ENCODE peak calls at places on chromosomes 7 and 10, in four cellular contexts. R is HEK293T, Y is HepG2, Z is GM12878. G is an unnamed sample.

GRCh38 chr7:116535416-116535815 is 10.6 kb downstream of the CAV1 start:
- DNase-seq in R (no peak), Y (no peak), Z (no peak), G (no peak)

GRCh38 chr7:94129443-94130140 is 125.4 kb upstream of the BET1 start:
- DNase-seq in R (no peak), Y (peak; percentile 19), Z (no peak), G (no peak)

GRCh38 chr10:110502851-110503301 is 5.2 kb downstream of the DUSP5 start:
- DNase-seq in R (no peak), Y (no peak), Z (peak; percentile 93), G (no peak)

GRCh38 chr10:131024259-131025131 is 287.0 kb downstream of the TCERG1L start:
- DNase-seq in R (no peak), Y (no peak), Z (no peak), G (no peak)

GRCh38 chr10:21749788-21750187 is 215.8 kb downstream of the MLLT10 start:
- DNase-seq in R (no peak), Y (no peak), Z (no peak), G (no peak)

GRCh38 chr10:27601519-27601918 is 97.4 kb downstream of the RAB18 start:
- DNase-seq in R (no peak), Y (peak; percentile 23), Z (no peak), G (no peak)

GRCh38 chr10:64726466-64726865 is 1205.3 kb downstream of the REEP3 start:
- DNase-seq in R (no peak), Y (no peak), Z (no peak), G (no peak)

GRCh38 chr7:43639858-43640491 is 57.1 kb downstream of the STK17A start:
- DNase-seq in R (no peak), Y (peak; percentile 98), Z (no peak), G (no peak)

GRCh38 chr10:98485959-98486358 is 39.2 kb upstream of the HPS1 start:
- DNase-seq in R (no peak), Y (no peak), Z (no peak), G (no peak)

GRCh38 chr10:124653311-124653710 is 90.9 kb downstream of the FAM53B start:
- DNase-seq in R (no peak), Y (no peak), Z (no peak), G (no peak)

GRCh38 chr10:3406556-3406955 is 234.0 kb upstream of the PITRM1 start:
- DNase-seq in R (no peak), Y (no peak), Z (no peak), G (no peak)

GRCh38 chr7:42055171-42055570 is 181.8 kb downstream of the GLI3 start:
- DNase-seq in R (no peak), Y (no peak), Z (no peak), G (no peak)

GRCh38 chr7:55964261-55964801 is at the start of gene NIPSNAP2:
- DNase-seq in R (peak; percentile 87), Y (no peak), Z (no peak), G (peak; percentile 99)

GRCh38 chr7:1290262-1291039 is 57.8 kb downstream of the UNCX start:
- DNase-seq in R (no peak), Y (no peak), Z (no peak), G (no peak)

GRCh38 chr7:54906963-54907362 is 111.9 kb upstream of the EGFR start:
- DNase-seq in R (no peak), Y (no peak), Z (no peak), G (no peak)

GRCh38 chr10:132559538-132559937 is 22.0 kb downstream of the INPP5A start:
- DNase-seq in R (no peak), Y (no peak), Z (no peak), G (no peak)

GRCh38 chr7:128876586-128876977 is 13.9 kb downstream of the ATP6V1F start:
- DNase-seq in R (no peak), Y (no peak), Z (no peak), G (no peak)
- TF ChIP-seq FOXM1 in R (no peak), Y (no peak), Z (no peak), G (no peak)

DNA sequence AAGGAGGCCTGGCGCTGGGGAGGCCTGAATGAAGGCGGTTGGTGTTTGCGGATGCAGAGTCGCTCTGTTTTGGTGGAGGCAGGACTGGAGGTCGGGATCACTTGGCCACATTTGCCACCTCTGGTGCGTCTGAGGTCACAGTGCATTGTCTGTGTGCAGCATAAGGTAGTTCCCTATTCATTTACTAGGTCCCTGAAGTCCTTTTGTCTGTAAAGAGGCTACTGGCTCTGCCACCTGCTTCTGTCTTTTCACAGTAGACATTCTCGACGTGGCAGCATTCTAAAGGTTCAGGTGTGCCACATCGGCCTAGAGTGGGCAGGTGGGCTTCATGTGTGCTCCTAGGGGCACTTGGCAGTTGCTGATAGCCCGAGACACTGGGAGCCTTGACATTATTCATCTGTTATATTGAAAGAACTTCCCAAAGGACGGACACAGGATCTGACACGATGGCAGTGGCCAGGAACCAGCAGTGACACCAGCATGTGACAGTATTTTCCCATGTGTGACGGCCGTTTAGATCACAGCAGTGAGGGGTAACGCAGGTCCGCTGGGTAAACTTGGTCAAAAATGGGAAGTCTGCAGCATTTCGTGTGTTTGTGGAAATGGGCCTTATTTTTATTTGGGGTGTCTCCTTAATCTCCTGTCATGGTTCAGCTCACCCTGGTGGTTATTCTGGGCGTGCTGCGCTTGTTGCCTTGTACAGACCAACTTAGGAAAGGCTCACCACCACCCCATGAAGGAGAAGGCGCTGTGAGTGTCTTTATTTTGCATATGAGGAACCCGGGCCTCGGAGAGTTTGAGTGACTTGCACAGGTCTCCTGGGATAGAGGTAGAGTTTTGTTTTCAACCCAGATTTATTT is 5.9 kb downstream of the MGMT start:
- DNase-seq in R (no peak), Y (no peak), Z (no peak), G (no peak)
- TF ChIP-seq FOXM1 in R (no peak), Y (no peak), Z (no peak), G (no peak)

DNA sequence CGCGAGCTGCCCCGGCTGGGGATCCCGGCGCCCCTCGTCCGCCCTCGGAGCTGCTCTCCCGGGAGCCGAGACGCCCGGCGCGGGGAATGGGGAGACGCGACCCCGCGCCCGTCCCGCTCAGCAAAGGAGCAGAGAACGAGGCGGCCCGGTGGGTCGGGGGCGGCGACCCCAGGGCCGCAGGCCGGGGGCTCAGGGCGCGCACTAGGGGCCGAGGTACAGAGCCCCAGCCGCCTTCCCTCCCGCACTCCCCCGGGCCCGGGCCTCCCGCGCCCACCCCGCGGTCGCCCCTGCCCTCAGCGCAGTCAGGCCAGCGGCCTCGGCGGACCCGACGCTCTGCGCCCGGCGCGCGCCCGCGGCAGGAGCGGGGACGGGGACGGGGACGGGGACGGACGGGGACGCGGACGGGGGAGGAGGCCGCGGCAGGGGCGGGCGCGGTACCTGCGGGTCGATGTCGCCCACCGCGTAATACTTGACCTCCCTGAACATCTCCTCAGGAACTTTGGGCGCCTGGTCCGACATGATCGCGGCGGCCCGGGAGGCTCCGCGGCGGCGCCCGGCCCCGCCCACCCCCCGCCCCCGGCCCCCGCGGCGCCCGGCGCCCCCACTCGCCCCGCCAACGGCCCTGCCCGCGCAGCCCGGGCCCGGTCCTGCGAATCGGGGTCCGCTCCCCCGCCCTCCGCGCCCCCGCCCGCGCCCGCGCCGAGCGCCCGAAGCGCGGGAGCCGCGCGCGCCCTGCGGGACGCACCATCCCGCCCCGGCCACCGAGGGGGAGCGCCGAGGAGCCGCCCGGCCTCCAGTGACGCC is at the start of gene PAXIP1:
- DNase-seq in R (peak; percentile 86), Y (peak; percentile 29), Z (no peak), G (peak; percentile 97)
- TF ChIP-seq FOXM1 in R (no peak), Y (no peak), Z (no peak), G (no peak)

GRCh38 chr7:81500631-81501030 is 269.2 kb downstream of the HGF start:
- DNase-seq in R (no peak), Y (no peak), Z (no peak), G (no peak)
- TF ChIP-seq FOXM1 in R (no peak), Y (no peak), Z (no peak), G (no peak)

GRCh38 chr7:141754939-141755338 is 9.0 kb upstream of the TAS2R3 start:
- DNase-seq in R (peak; percentile 62), Y (peak; percentile 46), Z (no peak), G (peak; percentile 43)
- TF ChIP-seq FOXM1 in R (no peak), Y (no peak), Z (no peak), G (no peak)

G was measured in SK-N-SH.